ENCODE peak calls at places on chromosomes 7 and 10, in four cellular contexts. L is GM12865, R is GM03348, T is esophagus muscularis mucosa. X is an unnamed sample.

GRCh38 chr7:94580601-94581000 is 71.0 kb downstream of the CASD1 start:
- DNase-seq in L (no peak), R (peak), T (no peak), X (peak)

GRCh38 chr10:1134156-1134555 is 78.0 kb downstream of the WDR37 start:
- DNase-seq in L (no peak), R (no peak), T (peak), X (no peak)

GRCh38 chr7:130420943-130421578 is 19.8 kb downstream of the CEP41 start:
- DNase-seq in L (no peak), R (no peak), T (no peak), X (peak)

GRCh38 chr10:12708921-12709320 is 292.6 kb downstream of the CCDC3 start:
- DNase-seq in L (no peak), R (no peak), T (no peak), X (peak)

GRCh38 chr7:2309889-2310331 is 4.3 kb downstream of the SNX8 start:
- DNase-seq in L (no peak), R (peak), T (no peak), X (peak)

GRCh38 chr10:46239247-46239646 is 47.5 kb upstream of the ANTXRL start:
- DNase-seq in L (peak), R (no peak), T (no peak), X (no peak)

GRCh38 chr10:80480852-80481251 is 26.7 kb downstream of the TSPAN14 start:
- DNase-seq in L (no peak), R (no peak), T (no peak), X (no peak)

GRCh38 chr10:80493482-80494021 is 39.4 kb downstream of the TSPAN14 start:
- DNase-seq in L (peak), R (peak), T (no peak), X (peak)

GRCh38 chr10:132166216-132166950 is 20.4 kb upstream of the DPYSL4 start:
- DNase-seq in L (no peak), R (no peak), T (no peak), X (no peak)

GRCh38 chr7:55245271-55245723 is 119.8 kb upstream of the LANCL2 start:
- DNase-seq in L (no peak), R (peak), T (peak), X (peak)

GRCh38 chr10:23171232-23171876 is 20.8 kb upstream of the PTF1A start:
- DNase-seq in L (no peak), R (peak), T (no peak), X (peak)

GRCh38 chr10:99920901-99921300 is 88.8 kb downstream of the DNMBP start:
- DNase-seq in L (no peak), R (no peak), T (no peak), X (no peak)

GRCh38 chr7:150947761-150948680 is 30.1 kb downstream of the KCNH2 start:
- DNase-seq in L (no peak), R (no peak), T (no peak), X (no peak)

GRCh38 chr10:126904807-126905686 is at the start of gene DOCK1:
- DNase-seq in L (no peak), R (peak), T (no peak), X (peak)

GRCh38 chr10:24744966-24745365 is 21.3 kb upstream of the ARHGAP21 start:
- DNase-seq in L (no peak), R (no peak), T (no peak), X (no peak)

GRCh38 chr10:26952094-26952493 is 91.3 kb upstream of the ABI1 start:
- DNase-seq in L (no peak), R (no peak), T (no peak), X (no peak)

GRCh38 chr10:107831772-107832171 is 667.3 kb upstream of the SORCS1 start:
- DNase-seq in L (peak), R (no peak), T (no peak), X (no peak)

GRCh38 chr10:86938260-86938659 is 19.2 kb downstream of the MMRN2 start:
- DNase-seq in L (no peak), R (no peak), T (peak), X (no peak)

GRCh38 chr10:123945506-123945905 is 53.9 kb upstream of the CPXM2 start:
- DNase-seq in L (peak), R (peak), T (no peak), X (peak)

GRCh38 chr7:155959894-155960293 is 147.6 kb upstream of the SHH start:
- DNase-seq in L (no peak), R (no peak), T (peak), X (no peak)

GRCh38 chr7:78605131-78605530 is 806.6 kb downstream of the PHTF2 start:
- DNase-seq in L (no peak), R (peak), T (no peak), X (peak)

GRCh38 chr7:81232084-81232799 is 313.4 kb upstream of the SEMA3C start:
- DNase-seq in L (no peak), R (no peak), T (no peak), X (no peak)

GRCh38 chr10:129031233-129032150 is 435.5 kb upstream of the MGMT start:
- DNase-seq in L (peak), R (peak), T (no peak), X (peak)

GRCh38 chr10:74213571-74214162 is 62.6 kb downstream of the ADK start:
- DNase-seq in L (peak), R (peak), T (no peak), X (peak)

GRCh38 chr10:128286413-128287097 is 160.3 kb upstream of the MKI67 start:
- DNase-seq in L (no peak), R (no peak), T (no peak), X (no peak)

GRCh38 chr10:126204320-126204719 is 184.0 kb downstream of the ADAM12 start:
- DNase-seq in L (no peak), R (no peak), T (no peak), X (no peak)

GRCh38 chr10:33335800-33336605 is 1.5 kb upstream of the NRP1 start:
- DNase-seq in L (no peak), R (peak), T (no peak), X (peak)

GRCh38 chr7:80114159-80114558 is 20.5 kb upstream of the GNAI1 start:
- DNase-seq in L (no peak), R (no peak), T (no peak), X (no peak)

GRCh38 chr7:55191161-55191925 is 172.5 kb downstream of the EGFR start:
- DNase-seq in L (no peak), R (no peak), T (no peak), X (no peak)

GRCh38 chr10:29946953-29947700 is 112.3 kb downstream of the JCAD start:
- DNase-seq in L (no peak), R (peak), T (no peak), X (peak)

GRCh38 chr7:8908889-8909288 is 475.5 kb downstream of the NXPH1 start:
- DNase-seq in L (no peak), R (no peak), T (no peak), X (no peak)

X was measured in adipocyte.